ENCODE peak calls at places on chromosome 15, in four cellular contexts. U is HCT116, A is HepG2, W is K562. N is an unnamed sample.

GRCh38 chr15:100779331-100780207 is 100.1 kb upstream of the ALDH1A3 start:
- DNase-seq in U (no peak), A (no peak), W (no peak), N (no peak)

GRCh38 chr15:83446904-83447708 is at the start of gene SH3GL3:
- DNase-seq in U (peak), A (no peak), W (peak), N (no peak)

GRCh38 chr15:64180235-64180824 is 17.5 kb upstream of the PPIB start:
- DNase-seq in U (no peak), A (no peak), W (no peak), N (no peak)

GRCh38 chr15:101314726-101315125 is 19.7 kb upstream of the SNRPA1 start:
- DNase-seq in U (no peak), A (no peak), W (no peak), N (no peak)

GRCh38 chr15:81000144-81000625 is 538 bp upstream of the TLNRD1 start:
- DNase-seq in U (no peak), A (peak), W (peak), N (no peak)

GRCh38 chr15:49458145-49458544 is 35.1 kb downstream of the FGF7 start:
- DNase-seq in U (no peak), A (no peak), W (no peak), N (no peak)

GRCh38 chr15:94053626-94054025 is 177.7 kb upstream of the MCTP2 start:
- DNase-seq in U (no peak), A (no peak), W (no peak), N (no peak)

GRCh38 chr15:45167631-45168205 is 20.0 kb downstream of the SHF start:
- DNase-seq in U (no peak), A (no peak), W (no peak), N (no peak)

GRCh38 chr15:25178835-25179672 is 224.3 kb downstream of the SNRPN start:
- DNase-seq in U (no peak), A (no peak), W (no peak), N (no peak)

GRCh38 chr15:85485956-85486567 is 105.7 kb downstream of the AKAP13 start:
- DNase-seq in U (peak), A (peak), W (peak), N (peak)

GRCh38 chr15:91407237-91407889 is 307.3 kb downstream of the SV2B start:
- DNase-seq in U (no peak), A (no peak), W (no peak), N (no peak)

GRCh38 chr15:65384505-65384894 is 6.7 kb upstream of the IGDCC3 start:
- DNase-seq in U (no peak), A (no peak), W (no peak), N (no peak)

GRCh38 chr15:99344639-99345038 is 93.4 kb downstream of the LRRC28 start:
- DNase-seq in U (no peak), A (no peak), W (no peak), N (no peak)

GRCh38 chr15:100869151-100869999 is 10.3 kb upstream of the ALDH1A3 start:
- DNase-seq in U (peak), A (no peak), W (peak), N (no peak)

GRCh38 chr15:41836713-41837454 is 1.8 kb upstream of the PLA2G4B start:
- DNase-seq in U (no peak), A (no peak), W (no peak), N (no peak)

GRCh38 chr15:37765809-37766208 is 168.6 kb upstream of the TMCO5A start:
- DNase-seq in U (no peak), A (no peak), W (no peak), N (no peak)

GRCh38 chr15:90790057-90790456 is 72.9 kb downstream of the BLM start:
- DNase-seq in U (no peak), A (no peak), W (no peak), N (no peak)

GRCh38 chr15:98878172-98878571 is 129.4 kb downstream of the PGPEP1L start:
- DNase-seq in U (no peak), A (no peak), W (no peak), N (no peak)

GRCh38 chr15:63940956-63941620 is 105.2 kb downstream of the DAPK2 start:
- DNase-seq in U (no peak), A (no peak), W (no peak), N (no peak)

GRCh38 chr15:81006124-81006523 is 5.4 kb downstream of the TLNRD1 start:
- DNase-seq in U (no peak), A (no peak), W (no peak), N (no peak)

GRCh38 chr15:30896211-30896606 is 7.5 kb upstream of the FAN1 start:
- DNase-seq in U (no peak), A (no peak), W (no peak), N (no peak)

GRCh38 chr15:35506272-35506870 is 39.6 kb downstream of the DPH6 start:
- DNase-seq in U (no peak), A (peak), W (no peak), N (no peak)

GRCh38 chr15:99409097-99409473 is 156.7 kb upstream of the MEF2A start:
- DNase-seq in U (peak), A (peak), W (no peak), N (peak)

GRCh38 chr15:32683906-32684584 is 33.8 kb upstream of the GREM1 start:
- DNase-seq in U (no peak), A (no peak), W (no peak), N (no peak)

GRCh38 chr15:57060799-57061198 is 142.4 kb downstream of the TCF12 start:
- DNase-seq in U (peak), A (peak), W (no peak), N (peak)

GRCh38 chr15:32908921-32909320 is 191.1 kb downstream of the GREM1 start:
- DNase-seq in U (no peak), A (no peak), W (no peak), N (no peak)

GRCh38 chr15:32733276-32733675 is 15.5 kb downstream of the GREM1 start:
- DNase-seq in U (no peak), A (no peak), W (no peak), N (no peak)

GRCh38 chr15:60918234-60918964 is 310.7 kb downstream of the RORA start:
- DNase-seq in U (no peak), A (no peak), W (no peak), N (no peak)

GRCh38 chr15:56871867-56872266 is 46.6 kb upstream of the TCF12 start:
- DNase-seq in U (no peak), A (no peak), W (no peak), N (no peak)

GRCh38 chr15:94843060-94843459 is 611.7 kb downstream of the MCTP2 start:
- DNase-seq in U (no peak), A (no peak), W (no peak), N (no peak)

GRCh38 chr15:101242160-101242998 is 9.5 kb downstream of the CHSY1 start:
- DNase-seq in U (no peak), A (no peak), W (no peak), N (no peak)

GRCh38 chr15:39969871-39970270 is 36.0 kb downstream of the EIF2AK4 start:
- DNase-seq in U (peak), A (no peak), W (no peak), N (no peak)

GRCh38 chr15:74245342-74245931 is 9.3 kb downstream of the CCDC33 start:
- DNase-seq in U (no peak), A (no peak), W (no peak), N (no peak)

GRCh38 chr15:69628256-69629093 is 175.9 kb downstream of the RPLP1 start:
- DNase-seq in U (no peak), A (no peak), W (no peak), N (no peak)

GRCh38 chr15:75452968-75453702 is 1.6 kb upstream of the SIN3A start:
- DNase-seq in U (peak), A (peak), W (peak), N (no peak)

GRCh38 chr15:23736291-23736690 is 49.2 kb upstream of the NDN start:
- DNase-seq in U (no peak), A (no peak), W (no peak), N (no peak)
- TF ChIP-seq SIN3A in U (no peak), A (no peak), W (no peak), N (no peak)

GRCh38 chr15:78265752-78266224 is 1.4 kb downstream of the DNAJA4 start:
- DNase-seq in U (no peak), A (no peak), W (no peak), N (no peak)

GRCh38 chr15:78265137-78265460 is 737 bp downstream of the DNAJA4 start:
- DNase-seq in U (no peak), A (no peak), W (no peak), N (no peak)

GRCh38 chr15:78266806-78267205 is 2.4 kb downstream of the DNAJA4 start:
- DNase-seq in U (no peak), A (no peak), W (no peak), N (no peak)

GRCh38 chr15:78264304-78265136 is at the start of gene DNAJA4:
- DNase-seq in U (no peak), A (no peak), W (no peak), N (no peak)

DNA sequence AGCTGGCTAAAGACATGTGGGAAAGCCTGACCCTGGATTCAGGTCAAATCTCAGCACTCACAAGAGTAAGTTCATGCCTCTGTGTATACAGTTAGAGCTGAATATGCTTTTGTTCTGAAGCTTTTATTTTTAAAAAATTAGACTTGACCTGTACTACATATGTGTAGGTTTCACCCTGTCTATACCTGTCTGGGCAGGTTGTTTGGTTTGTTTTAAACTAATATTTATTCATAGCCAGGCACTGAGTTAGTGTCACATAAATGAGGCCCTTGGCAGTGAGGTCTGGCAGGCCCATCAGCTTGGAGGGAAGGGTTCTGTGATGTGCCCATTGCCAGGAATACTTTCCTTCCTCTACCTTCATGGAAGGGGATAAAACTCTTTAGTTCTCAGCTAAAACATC is 1.9 kb downstream of the DNAJA4 start:
- DNase-seq in U (no peak), A (no peak), W (no peak), N (no peak)
- H3K4me3 ChIP-seq in U (no peak), A (no peak), W (no peak), N (no peak)

GRCh38 chr15:92668620-92669019 is 13.0 kb upstream of the FAM174B start:
- DNase-seq in U (no peak), A (no peak), W (no peak), N (no peak)
- TF ChIP-seq TCF7L2 in U (no peak), A (no peak), W (no peak), N (no peak)

GRCh38 chr15:67097893-67098740 is 32.7 kb downstream of the SMAD3 start:
- DNase-seq in U (no peak), A (no peak), W (peak), N (no peak)

GRCh38 chr15:67098768-67099282 is 33.4 kb downstream of the SMAD3 start:
- DNase-seq in U (no peak), A (peak), W (no peak), N (no peak)

GRCh38 chr15:67095834-67096366 is 30.5 kb downstream of the SMAD3 start:
- DNase-seq in U (no peak), A (no peak), W (no peak), N (no peak)

GRCh38 chr15:67097424-67097823 is 32.0 kb downstream of the SMAD3 start:
- DNase-seq in U (no peak), A (no peak), W (no peak), N (no peak)

GRCh38 chr15:67096536-67097294 is 31.3 kb downstream of the SMAD3 start:
- DNase-seq in U (no peak), A (no peak), W (no peak), N (no peak)
- TF ChIP-seq SIN3A in U (no peak), A (no peak), W (no peak), N (no peak)

GRCh38 chr15:89332446-89332845 is 2.2 kb downstream of the POLG start:
- DNase-seq in U (peak), A (peak), W (peak), N (no peak)

GRCh38 chr15:89329329-89330084 is 5.1 kb downstream of the POLG start:
- DNase-seq in U (no peak), A (no peak), W (no peak), N (no peak)

GRCh38 chr15:89333011-89333860 is 1.4 kb downstream of the POLG start:
- DNase-seq in U (no peak), A (no peak), W (no peak), N (no peak)

GRCh38 chr15:89330119-89330518 is 4.5 kb downstream of the POLG start:
- DNase-seq in U (no peak), A (no peak), W (no peak), N (no peak)

DNA sequence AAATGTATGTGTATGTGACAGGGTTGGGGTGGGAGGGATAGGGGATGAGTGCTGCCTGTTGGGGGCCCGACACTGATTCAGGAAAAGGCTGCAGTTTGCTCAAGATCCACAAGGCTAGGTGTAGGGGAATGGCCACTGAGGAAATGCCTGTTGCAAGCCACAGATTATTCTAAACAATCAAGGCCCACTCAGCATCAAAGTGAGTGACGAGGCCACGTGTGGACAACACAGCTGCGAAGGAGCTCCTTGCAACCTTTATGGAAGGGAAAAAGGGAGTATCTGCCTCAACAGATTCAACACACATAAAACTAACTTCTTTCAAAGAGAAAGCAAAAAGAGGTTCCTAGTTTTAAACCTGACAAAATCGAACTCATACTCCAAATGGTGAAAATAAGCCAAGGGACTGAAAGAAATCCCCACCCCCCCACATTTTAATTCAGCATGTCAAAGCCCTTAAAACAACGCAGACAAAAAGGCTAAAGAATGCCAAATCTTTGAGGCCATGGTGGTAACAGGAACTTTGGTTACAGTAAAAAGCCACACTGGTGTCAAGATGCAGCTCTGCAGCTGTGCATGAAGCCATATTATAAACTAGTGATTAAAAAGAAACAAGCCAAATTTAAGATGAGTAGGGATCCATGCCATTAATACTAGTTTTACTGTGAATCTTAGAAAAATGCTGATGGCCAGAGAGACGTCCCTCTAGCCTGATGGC is 3.6 kb downstream of the POLG start:
- DNase-seq in U (no peak), A (no peak), W (no peak), N (no peak)
- H3K4me3 ChIP-seq in U (no peak), A (no peak), W (no peak), N (no peak)

GRCh38 chr15:68383161-68384074 is 48.5 kb downstream of the ITGA11 start:
- DNase-seq in U (peak), A (peak), W (peak), N (no peak)
- TF ChIP-seq TCF7L2 in U (no peak), A (no peak), W (no peak), N (no peak)

DNA sequence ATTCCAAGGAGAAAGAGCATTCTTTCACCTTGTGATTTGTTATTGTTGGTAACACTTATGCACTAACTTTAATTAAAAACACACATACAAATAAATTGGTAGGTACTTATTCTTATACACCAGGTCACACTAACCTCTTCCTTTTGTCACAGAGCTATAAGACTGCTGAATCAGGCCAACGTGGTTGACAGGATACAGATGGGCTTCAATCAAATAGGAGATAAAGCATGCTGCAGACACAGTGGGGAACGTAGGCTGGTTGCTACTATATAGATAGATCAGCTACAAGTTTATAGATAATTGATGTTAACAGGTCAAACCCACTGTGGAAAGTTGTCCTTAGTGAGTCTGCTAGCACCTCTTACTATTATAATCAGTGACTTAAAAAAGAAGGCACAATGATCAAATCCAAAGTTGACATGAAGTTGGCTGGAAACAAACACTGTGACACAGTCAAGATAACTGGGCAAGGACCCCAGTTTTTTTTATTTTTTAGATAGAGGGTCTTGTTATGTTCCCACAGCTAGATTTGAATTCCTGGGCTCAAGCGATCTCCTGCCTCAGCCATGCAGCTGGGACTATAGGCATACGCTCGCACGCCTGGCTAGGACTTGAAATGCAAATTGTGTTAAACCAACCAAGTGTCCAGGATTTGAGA is 97.7 kb upstream of the MEX3B start:
- DNase-seq in U (no peak), A (no peak), W (peak), N (no peak)
- TF ChIP-seq SIN3A in U (no peak), A (no peak), W (no peak), N (no peak)

DNA sequence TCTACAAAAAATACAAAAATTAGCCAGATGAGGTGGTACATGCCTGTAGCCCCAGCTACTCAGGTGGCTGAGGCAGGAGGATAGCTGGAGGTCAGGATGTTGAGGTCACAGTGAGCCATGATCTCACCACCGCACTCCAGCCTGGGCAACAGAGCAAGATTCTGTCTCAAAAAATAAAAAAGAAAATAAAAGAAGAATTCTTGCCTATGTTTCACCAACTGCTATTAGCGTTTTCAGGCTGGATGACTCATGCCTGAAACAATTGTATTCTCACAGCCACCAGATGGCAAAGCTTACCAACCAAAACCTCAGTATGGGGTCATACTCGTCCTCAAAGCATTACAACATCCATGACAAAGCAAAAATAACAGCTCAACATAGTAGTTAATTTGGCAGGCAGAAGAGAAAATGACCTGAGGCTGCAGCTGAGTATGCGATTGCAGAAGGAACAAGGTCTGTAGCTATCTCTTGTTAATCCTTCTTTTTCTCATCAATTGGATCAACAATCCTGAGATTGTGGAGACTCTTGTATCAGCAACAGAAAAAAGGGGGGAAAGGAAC is 52.2 kb downstream of the TP53BP1 start:
- DNase-seq in U (peak), A (peak), W (peak), N (peak)
- H3K4me3 ChIP-seq in U (no peak), A (no peak), W (no peak), N (no peak)

N was measured in Panc1.